ENCODE peak calls at places on chromosome 2, in four cellular contexts. One of them, this sample, is unnamed.

GRCh38 chr2:69581774-69582581 is 61.6 kb downstream of the AAK1 start:
- DNase-seq in omental fat pad: no peak
- DNase-seq in fibroblast of the aortic adventitia: peak; percentile 50
- DNase-seq in CD8-positive, alpha-beta T cell: peak; percentile 49
- DNase-seq in this sample: no peak

GRCh38 chr2:37781028-37781427 is 109.6 kb upstream of the CDC42EP3 start:
- DNase-seq in omental fat pad: no peak
- DNase-seq in fibroblast of the aortic adventitia: peak; percentile 68
- DNase-seq in CD8-positive, alpha-beta T cell: no peak
- DNase-seq in this sample: no peak

GRCh38 chr2:196609806-196610205 is 29.7 kb upstream of the CCDC150 start:
- DNase-seq in omental fat pad: no peak
- DNase-seq in fibroblast of the aortic adventitia: no peak
- DNase-seq in CD8-positive, alpha-beta T cell: no peak
- DNase-seq in this sample: no peak

GRCh38 chr2:218879881-218880748 is 537 bp upstream of the WNT10A start:
- DNase-seq in omental fat pad: no peak
- DNase-seq in fibroblast of the aortic adventitia: no peak
- DNase-seq in CD8-positive, alpha-beta T cell: peak; percentile 88
- DNase-seq in this sample: peak; percentile 68

GRCh38 chr2:129876576-129876975 is 102.9 kb upstream of the RAB6C start:
- DNase-seq in omental fat pad: no peak
- DNase-seq in fibroblast of the aortic adventitia: no peak
- DNase-seq in CD8-positive, alpha-beta T cell: peak; percentile 46
- DNase-seq in this sample: no peak

GRCh38 chr2:108623616-108624015 is 89.3 kb downstream of the LIMS1 start:
- DNase-seq in omental fat pad: no peak
- DNase-seq in fibroblast of the aortic adventitia: peak; percentile 77
- DNase-seq in CD8-positive, alpha-beta T cell: no peak
- DNase-seq in this sample: no peak

GRCh38 chr2:120575966-120576365 is 159.7 kb upstream of the GLI2 start:
- DNase-seq in omental fat pad: no peak
- DNase-seq in fibroblast of the aortic adventitia: no peak
- DNase-seq in CD8-positive, alpha-beta T cell: no peak
- DNase-seq in this sample: no peak

GRCh38 chr2:70942396-70942795 is 6.7 kb downstream of the ATP6V1B1 start:
- DNase-seq in omental fat pad: no peak
- DNase-seq in fibroblast of the aortic adventitia: no peak
- DNase-seq in CD8-positive, alpha-beta T cell: no peak
- DNase-seq in this sample: no peak

GRCh38 chr2:53234548-53234903 is 533.1 kb upstream of the CHAC2 start:
- DNase-seq in omental fat pad: no peak
- DNase-seq in fibroblast of the aortic adventitia: no peak
- DNase-seq in CD8-positive, alpha-beta T cell: no peak
- DNase-seq in this sample: no peak

GRCh38 chr2:20173496-20174402 is 51.2 kb downstream of the SDC1 start:
- DNase-seq in omental fat pad: no peak
- DNase-seq in fibroblast of the aortic adventitia: no peak
- DNase-seq in CD8-positive, alpha-beta T cell: no peak
- DNase-seq in this sample: no peak

GRCh38 chr2:153890572-153890971 is 18.9 kb downstream of the GALNT13 start:
- DNase-seq in omental fat pad: no peak
- DNase-seq in fibroblast of the aortic adventitia: no peak
- DNase-seq in CD8-positive, alpha-beta T cell: no peak
- DNase-seq in this sample: no peak

DNA sequence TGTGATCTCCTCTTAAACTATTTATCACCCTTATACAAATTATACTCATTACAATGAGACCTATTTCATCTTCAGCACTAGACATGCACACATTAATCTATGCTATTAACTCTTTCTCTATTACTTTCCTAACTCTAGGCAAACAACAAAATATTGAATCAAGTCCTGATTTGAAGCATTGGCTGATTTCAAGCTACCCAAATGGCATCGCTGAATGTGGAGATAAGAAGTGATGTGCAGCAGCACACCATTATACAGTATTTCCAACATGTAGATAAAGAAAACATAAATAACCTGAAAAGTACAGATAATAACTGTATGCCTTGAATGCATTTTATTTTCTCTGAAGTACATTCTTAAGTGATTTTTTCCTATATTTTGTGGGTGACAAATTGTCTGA is 268.6 kb upstream of the GULP1 start:
- DNase-seq in omental fat pad: no peak
- DNase-seq in fibroblast of the aortic adventitia: no peak
- DNase-seq in CD8-positive, alpha-beta T cell: no peak
- DNase-seq in this sample: no peak
- TF ChIP-seq CTCF in omental fat pad: no peak
- TF ChIP-seq CTCF in fibroblast of the aortic adventitia: no peak
- TF ChIP-seq CTCF in CD8-positive, alpha-beta T cell: no peak
- TF ChIP-seq CTCF in this sample: no peak

GRCh38 chr2:173986805-173987204 is 21.6 kb upstream of the SP3 start:
- DNase-seq in omental fat pad: no peak
- DNase-seq in fibroblast of the aortic adventitia: no peak
- DNase-seq in CD8-positive, alpha-beta T cell: no peak
- DNase-seq in this sample: no peak

GRCh38 chr2:173989886-173990744 is 24.9 kb upstream of the SP3 start:
- DNase-seq in omental fat pad: no peak
- DNase-seq in fibroblast of the aortic adventitia: peak; percentile 41
- DNase-seq in CD8-positive, alpha-beta T cell: no peak
- DNase-seq in this sample: no peak

GRCh38 chr2:173991857-173992588 is 26.9 kb upstream of the SP3 start:
- DNase-seq in omental fat pad: no peak
- DNase-seq in fibroblast of the aortic adventitia: peak; percentile 94
- DNase-seq in CD8-positive, alpha-beta T cell: no peak
- DNase-seq in this sample: no peak

GRCh38 chr2:173989160-173989885 is 24.1 kb upstream of the SP3 start:
- DNase-seq in omental fat pad: no peak
- DNase-seq in fibroblast of the aortic adventitia: no peak
- DNase-seq in CD8-positive, alpha-beta T cell: no peak
- DNase-seq in this sample: no peak

GRCh38 chr2:173990970-173991819 is 26.0 kb upstream of the SP3 start:
- DNase-seq in omental fat pad: no peak
- DNase-seq in fibroblast of the aortic adventitia: peak; percentile 94
- DNase-seq in CD8-positive, alpha-beta T cell: no peak
- DNase-seq in this sample: peak; percentile 74
- TF ChIP-seq CTCF in omental fat pad: no peak
- TF ChIP-seq CTCF in fibroblast of the aortic adventitia: no peak
- TF ChIP-seq CTCF in CD8-positive, alpha-beta T cell: no peak
- TF ChIP-seq CTCF in this sample: no peak

GRCh38 chr2:143841935-143842334 is 678.0 kb downstream of the ZEB2 start:
- DNase-seq in omental fat pad: no peak
- DNase-seq in fibroblast of the aortic adventitia: peak; percentile 43
- DNase-seq in CD8-positive, alpha-beta T cell: no peak
- DNase-seq in this sample: no peak
- TF ChIP-seq CTCF in omental fat pad: no peak
- TF ChIP-seq CTCF in fibroblast of the aortic adventitia: peak; percentile 24
- TF ChIP-seq CTCF in CD8-positive, alpha-beta T cell: no peak
- TF ChIP-seq CTCF in this sample: no peak

GRCh38 chr2:199798881-199799580 is 52.0 kb downstream of the FTCDNL1 start:
- DNase-seq in omental fat pad: no peak
- DNase-seq in fibroblast of the aortic adventitia: peak; percentile 31
- DNase-seq in CD8-positive, alpha-beta T cell: no peak
- DNase-seq in this sample: no peak

GRCh38 chr2:199792381-199792780 is 58.6 kb downstream of the FTCDNL1 start:
- DNase-seq in omental fat pad: no peak
- DNase-seq in fibroblast of the aortic adventitia: no peak
- DNase-seq in CD8-positive, alpha-beta T cell: no peak
- DNase-seq in this sample: no peak

GRCh38 chr2:199798004-199798403 is 53.0 kb downstream of the FTCDNL1 start:
- DNase-seq in omental fat pad: no peak
- DNase-seq in fibroblast of the aortic adventitia: no peak
- DNase-seq in CD8-positive, alpha-beta T cell: no peak
- DNase-seq in this sample: no peak

DNA sequence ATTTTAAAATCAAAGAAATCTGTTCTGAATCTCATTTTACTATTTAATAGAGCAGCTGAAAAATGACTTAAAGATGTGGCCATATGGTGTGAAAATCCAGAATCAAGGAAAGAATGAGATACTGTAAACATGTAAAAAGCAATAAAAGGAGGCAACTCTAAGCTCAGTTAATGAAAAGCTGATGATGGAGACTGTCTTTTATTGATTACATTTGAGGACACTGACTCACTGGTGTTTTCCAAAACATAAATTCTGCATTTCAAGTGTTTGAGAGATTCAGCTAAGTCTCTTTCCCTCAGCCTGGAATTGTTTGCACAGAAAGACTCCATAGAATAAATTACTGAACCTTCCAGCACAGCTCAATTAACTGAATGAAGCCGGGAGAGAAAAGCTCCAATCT is 53.6 kb downstream of the FTCDNL1 start:
- DNase-seq in omental fat pad: no peak
- DNase-seq in fibroblast of the aortic adventitia: no peak
- DNase-seq in CD8-positive, alpha-beta T cell: no peak
- DNase-seq in this sample: no peak
- TF ChIP-seq CTCF in omental fat pad: no peak
- TF ChIP-seq CTCF in fibroblast of the aortic adventitia: no peak
- TF ChIP-seq CTCF in CD8-positive, alpha-beta T cell: no peak
- TF ChIP-seq CTCF in this sample: no peak

DNA sequence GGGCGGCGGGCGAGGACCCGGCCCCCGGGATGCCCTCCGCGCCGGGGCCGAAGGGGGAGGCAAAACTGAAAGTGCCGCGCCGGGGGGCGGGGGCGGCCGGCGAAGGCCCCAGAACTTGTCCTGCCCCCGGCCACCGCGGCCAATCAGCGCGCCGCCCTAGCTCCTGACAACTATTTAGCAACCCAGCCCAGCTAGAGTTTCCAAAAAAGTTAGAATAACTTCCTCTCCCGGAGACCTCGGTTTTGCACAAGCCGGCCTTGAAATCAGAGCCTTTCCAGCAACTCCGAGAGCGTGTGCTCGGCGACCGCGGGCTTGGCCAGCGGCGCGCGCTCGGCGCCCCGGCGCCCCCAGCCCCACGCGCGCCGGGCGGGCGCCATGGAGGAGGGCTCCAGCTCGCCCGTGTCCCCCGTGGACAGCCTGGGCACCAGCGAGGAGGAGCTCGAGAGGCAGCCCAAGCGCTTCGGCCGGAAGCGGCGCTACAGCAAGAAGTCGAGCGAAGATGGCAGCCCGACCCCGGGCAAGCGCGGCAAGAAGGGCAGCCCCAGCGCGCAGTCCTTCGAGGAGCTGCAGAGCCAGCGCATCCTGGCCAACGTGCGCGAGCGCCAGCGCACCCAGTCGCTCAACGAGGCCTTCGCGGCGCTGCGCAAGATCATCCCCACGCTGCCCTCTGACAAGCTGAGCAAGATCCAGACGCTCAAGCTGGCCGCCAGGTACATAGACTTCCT is at the start of gene TWIST2:
- DNase-seq in omental fat pad: no peak
- DNase-seq in fibroblast of the aortic adventitia: peak; percentile 97
- DNase-seq in CD8-positive, alpha-beta T cell: no peak
- DNase-seq in this sample: no peak
- TF ChIP-seq CTCF in omental fat pad: no peak
- TF ChIP-seq CTCF in fibroblast of the aortic adventitia: peak; percentile 36
- TF ChIP-seq CTCF in CD8-positive, alpha-beta T cell: no peak
- TF ChIP-seq CTCF in this sample: no peak

GRCh38 chr2:221570321-221571107 is 1.6 kb downstream of the EPHA4 start:
- DNase-seq in omental fat pad: no peak
- DNase-seq in fibroblast of the aortic adventitia: peak; percentile 8
- DNase-seq in CD8-positive, alpha-beta T cell: peak; percentile 51
- DNase-seq in this sample: no peak
- TF ChIP-seq CTCF in omental fat pad: no peak
- TF ChIP-seq CTCF in fibroblast of the aortic adventitia: no peak
- TF ChIP-seq CTCF in CD8-positive, alpha-beta T cell: no peak
- TF ChIP-seq CTCF in this sample: no peak

GRCh38 chr2:27024812-27025211 is 8.0 kb upstream of the TMEM214 start:
- DNase-seq in omental fat pad: no peak
- DNase-seq in fibroblast of the aortic adventitia: no peak
- DNase-seq in CD8-positive, alpha-beta T cell: no peak
- DNase-seq in this sample: no peak

GRCh38 chr2:27025281-27025800 is 7.4 kb upstream of the TMEM214 start:
- DNase-seq in omental fat pad: no peak
- DNase-seq in fibroblast of the aortic adventitia: no peak
- DNase-seq in CD8-positive, alpha-beta T cell: no peak
- DNase-seq in this sample: no peak

GRCh38 chr2:27025861-27026851 is 6.6 kb upstream of the TMEM214 start:
- DNase-seq in omental fat pad: no peak
- DNase-seq in fibroblast of the aortic adventitia: no peak
- DNase-seq in CD8-positive, alpha-beta T cell: no peak
- DNase-seq in this sample: no peak

GRCh38 chr2:27023740-27024139 is 9.0 kb upstream of the TMEM214 start:
- DNase-seq in omental fat pad: no peak
- DNase-seq in fibroblast of the aortic adventitia: no peak
- DNase-seq in CD8-positive, alpha-beta T cell: no peak
- DNase-seq in this sample: no peak

DNA sequence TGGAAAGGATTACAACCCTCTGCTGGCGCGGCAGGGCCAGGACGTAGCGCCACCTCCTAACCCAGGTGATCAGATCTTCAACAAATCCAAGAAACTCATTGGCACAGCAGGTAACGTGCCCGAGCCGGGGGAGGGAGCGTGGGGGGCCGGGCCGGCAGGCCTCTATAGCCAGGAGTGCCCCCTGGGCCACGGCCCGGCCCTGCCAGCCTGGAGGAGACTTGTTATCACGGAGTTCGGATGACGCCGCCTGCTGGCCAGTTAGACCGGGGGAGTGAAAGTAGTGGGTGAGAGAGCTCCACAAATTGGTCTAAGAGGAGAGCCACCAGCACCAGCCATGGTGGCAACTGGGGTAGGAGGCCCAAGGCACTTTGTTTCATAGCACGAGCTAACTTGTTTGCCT is 8.6 kb upstream of the TMEM214 start:
- DNase-seq in omental fat pad: no peak
- DNase-seq in fibroblast of the aortic adventitia: no peak
- DNase-seq in CD8-positive, alpha-beta T cell: no peak
- DNase-seq in this sample: no peak
- TF ChIP-seq CTCF in omental fat pad: no peak
- TF ChIP-seq CTCF in fibroblast of the aortic adventitia: no peak
- TF ChIP-seq CTCF in CD8-positive, alpha-beta T cell: no peak
- TF ChIP-seq CTCF in this sample: no peak

GRCh38 chr2:110854355-110855081 is 122.1 kb downstream of the ACOXL start:
- DNase-seq in omental fat pad: no peak
- DNase-seq in fibroblast of the aortic adventitia: no peak
- DNase-seq in CD8-positive, alpha-beta T cell: no peak
- DNase-seq in this sample: no peak

GRCh38 chr2:110851531-110851930 is 119.2 kb downstream of the ACOXL start:
- DNase-seq in omental fat pad: no peak
- DNase-seq in fibroblast of the aortic adventitia: no peak
- DNase-seq in CD8-positive, alpha-beta T cell: no peak
- DNase-seq in this sample: no peak

GRCh38 chr2:110852051-110852450 is 119.7 kb downstream of the ACOXL start:
- DNase-seq in omental fat pad: no peak
- DNase-seq in fibroblast of the aortic adventitia: no peak
- DNase-seq in CD8-positive, alpha-beta T cell: no peak
- DNase-seq in this sample: no peak

GRCh38 chr2:110852541-110853263 is 120.3 kb downstream of the ACOXL start:
- DNase-seq in omental fat pad: no peak
- DNase-seq in fibroblast of the aortic adventitia: no peak
- DNase-seq in CD8-positive, alpha-beta T cell: peak; percentile 68
- DNase-seq in this sample: no peak

GRCh38 chr2:110853516-110853915 is 121.1 kb downstream of the ACOXL start:
- DNase-seq in omental fat pad: no peak
- DNase-seq in fibroblast of the aortic adventitia: peak; percentile 6
- DNase-seq in CD8-positive, alpha-beta T cell: peak; percentile 68
- DNase-seq in this sample: no peak
- TF ChIP-seq CTCF in omental fat pad: no peak
- TF ChIP-seq CTCF in fibroblast of the aortic adventitia: peak; percentile 67
- TF ChIP-seq CTCF in CD8-positive, alpha-beta T cell: peak; percentile 67
- TF ChIP-seq CTCF in this sample: peak; percentile 81

This sample was measured in GM12864.